ENCODE peak calls at places on chromosomes 11 and 22, in eight cellular contexts. U is right cardiac atrium; L is CD4-positive, alpha-beta T cell; T is IMR-90; S is cardiac muscle cell; R is brain microvascular endothelial cell; Q is prostate gland; I is heart right ventricle. M is an unnamed sample.

GRCh38 chr11:8707541-8708270 is 25.1 kb downstream of the RPL27A start:
- DNase-seq in R (no peak), Q (peak; percentile 92), U (peak; percentile 83), I (peak; percentile 79), L (no peak), S (no peak), T (no peak), M (no peak)

GRCh38 chr22:39900306-39901227 is at the start of gene GRAP2:
- DNase-seq in T (no peak), R (no peak), U (no peak), Q (no peak), L (peak; percentile 63), S (no peak), I (no peak), M (no peak)

GRCh38 chr11:117042689-117043088 is 55.5 kb downstream of the SIK3 start:
- DNase-seq in R (no peak), Q (no peak), L (no peak), I (no peak), U (no peak), S (no peak), T (no peak), M (no peak)

GRCh38 chr11:118168751-118169150 is 7.7 kb downstream of the SCN2B start:
- DNase-seq in T (no peak), Q (no peak), U (no peak), R (no peak), S (no peak), L (no peak), I (no peak), M (no peak)

GRCh38 chr11:15558513-15559181 is 443.9 kb downstream of the INSC start:
- DNase-seq in L (no peak), Q (no peak), R (no peak), S (no peak), U (no peak), I (no peak), T (no peak), M (no peak)

GRCh38 chr22:39721456-39722325 is 151.1 kb downstream of the CACNA1I start:
- DNase-seq in T (no peak), Q (no peak), R (no peak), I (no peak), S (no peak), U (no peak), L (no peak), M (no peak)

GRCh38 chr22:39216143-39216490 is 28.7 kb downstream of the PDGFB start:
- DNase-seq in S (no peak), T (no peak), R (no peak), Q (no peak), I (no peak), L (no peak), U (no peak), M (no peak)

GRCh38 chr11:81394324-81394723 is 1339.3 kb downstream of the FAM181B start:
- DNase-seq in R (no peak), S (no peak), I (no peak), L (no peak), Q (no peak), T (no peak), U (no peak), M (no peak)

DNA sequence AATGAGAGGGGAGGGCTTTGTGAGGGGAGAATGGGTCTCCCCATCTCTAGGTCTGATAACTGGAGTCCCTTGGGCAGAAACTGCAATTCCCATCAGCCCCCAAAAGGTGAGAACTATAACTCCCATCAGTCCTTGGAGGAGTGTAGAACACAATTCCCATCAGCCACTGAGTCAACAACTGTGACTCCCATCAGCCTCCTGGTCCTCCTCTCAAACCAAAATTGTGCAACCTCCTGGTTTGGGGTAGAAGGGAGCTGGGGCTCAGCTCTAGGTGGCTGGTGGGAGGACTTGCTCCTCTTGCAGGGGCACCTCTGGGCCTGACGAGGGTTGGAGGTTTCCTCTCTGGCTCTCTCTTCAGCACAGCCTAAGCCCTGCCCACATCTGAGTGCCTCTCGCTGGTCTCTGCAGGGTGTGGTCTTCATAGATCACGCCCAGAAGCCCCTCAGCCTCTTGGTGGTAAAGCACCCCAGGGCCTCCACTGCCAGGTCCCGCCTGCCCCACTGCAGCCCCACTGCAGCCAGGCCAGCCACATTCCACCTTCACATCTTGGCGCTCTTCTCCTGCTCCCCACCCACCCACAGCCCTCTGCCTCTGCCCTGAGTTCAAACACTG is 18.5 kb downstream of the SLC22A12 start:
- DNase-seq in Q (no peak), I (peak; percentile 1), U (peak; percentile 23), L (no peak), T (no peak), S (no peak), R (no peak), M (no peak)
- H3K27ac ChIP-seq in Q (no peak overlapping the region), I (no peak overlapping the region), U (no peak overlapping the region), L (no peak overlapping the region), T (no peak overlapping the region), S (no peak overlapping the region), R (no peak overlapping the region), M (no peak overlapping the region)

GRCh38 chr11:120330045-120330444 is 4.9 kb downstream of the TLCD5 start:
- DNase-seq in I (no peak), R (no peak), Q (no peak), U (no peak), L (no peak), T (no peak), S (no peak), M (no peak)

GRCh38 chr11:120332822-120333716 is 3.1 kb upstream of the ARHGEF12 start:
- DNase-seq in S (no peak), I (no peak), R (no peak), L (no peak), Q (no peak), U (no peak), T (no peak), M (peak; percentile 4)

GRCh38 chr11:120329556-120329955 is 4.5 kb downstream of the TLCD5 start:
- DNase-seq in U (no peak), S (no peak), Q (no peak), I (no peak), R (no peak), T (no peak), L (no peak), M (no peak)

GRCh38 chr11:120333801-120334200 is 2.4 kb upstream of the ARHGEF12 start:
- DNase-seq in T (no peak), R (no peak), I (no peak), S (no peak), L (no peak), U (no peak), Q (no peak), M (no peak)

DNA sequence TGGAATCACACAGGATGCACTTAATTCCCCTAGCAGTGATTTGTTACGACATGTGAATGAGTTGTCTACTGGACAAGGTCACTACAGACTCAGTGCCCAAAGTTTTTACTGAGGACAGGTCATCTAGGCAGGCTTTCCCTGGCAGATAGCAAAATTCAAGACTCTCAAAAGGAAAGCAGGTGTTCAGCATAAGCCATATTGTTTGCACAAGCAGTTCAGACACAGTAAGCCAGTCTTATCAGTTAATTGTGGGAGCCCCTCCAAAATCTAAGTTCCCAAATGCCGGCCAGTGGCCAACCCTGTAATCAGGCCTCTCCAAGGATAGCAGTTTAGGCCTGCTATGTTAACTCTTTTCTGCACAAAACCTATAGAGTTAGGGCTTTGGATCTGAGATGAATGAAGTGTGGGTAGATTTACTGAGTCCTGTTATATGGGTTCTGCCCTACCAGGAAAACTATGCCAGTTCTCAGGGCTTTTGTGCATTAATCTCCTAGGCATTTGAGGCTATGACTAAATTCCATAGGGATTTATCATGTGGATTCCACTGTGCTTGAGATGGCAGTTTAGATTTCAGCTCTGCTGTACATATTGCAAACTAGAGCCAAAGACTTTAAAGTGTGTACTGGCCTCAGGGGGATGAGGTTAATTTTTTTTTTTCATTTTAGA is 4.8 kb upstream of the ARHGEF12 start:
- DNase-seq in L (no peak), S (no peak), U (peak; percentile 75), T (peak; percentile 91), Q (no peak), R (peak; percentile 66), I (peak; percentile 35), M (no peak)
- H3K27ac ChIP-seq in L (no peak overlapping the region), S (peak overlapping the region; percentile 65), U (peak overlapping the region; percentile 48), T (peak overlapping the region; percentile 80), Q (no peak overlapping the region), R (peak overlapping the region; percentile 77), I (peak overlapping the region; percentile 100), M (no peak overlapping the region)

GRCh38 chr22:17869285-17870096 is 95.2 kb upstream of the BID start:
- DNase-seq in T (no peak), I (no peak), S (no peak), L (no peak), Q (no peak), U (peak; percentile 7), R (no peak), M (no peak)

GRCh38 chr22:17871726-17872458 is 97.6 kb upstream of the BID start:
- DNase-seq in Q (no peak), L (no peak), S (no peak), R (no peak), I (peak; percentile 59), T (no peak), U (peak; percentile 66), M (peak; percentile 87)

GRCh38 chr22:17872491-17872890 is 98.2 kb upstream of the BID start:
- DNase-seq in R (no peak), S (no peak), T (peak; percentile 11), U (no peak), I (no peak), Q (no peak), L (no peak), M (no peak)

GRCh38 chr22:17868771-17869170 is 94.5 kb upstream of the BID start:
- DNase-seq in L (no peak), U (peak; percentile 13), I (no peak), S (no peak), R (no peak), Q (no peak), T (no peak), M (no peak)

GRCh38 chr22:17870408-17870807 is 96.1 kb upstream of the BID start:
- DNase-seq in Q (no peak), R (no peak), S (no peak), I (no peak), L (no peak), U (peak; percentile 16), T (no peak), M (no peak)
- H3K27ac ChIP-seq in Q (no peak overlapping the region), R (no peak overlapping the region), S (peak overlapping the region; percentile 69), I (no peak overlapping the region), L (no peak overlapping the region), U (no peak overlapping the region), T (no peak overlapping the region), M (peak overlapping the region; percentile 23)

GRCh38 chr11:48040830-48041444 is 60.6 kb downstream of the PTPRJ start:
- DNase-seq in S (no peak), U (no peak), L (no peak), R (no peak), T (no peak), Q (no peak), I (no peak), M (no peak)
- H3K27ac ChIP-seq in S (no peak overlapping the region), U (no peak overlapping the region), L (no peak overlapping the region), R (no peak overlapping the region), T (no peak overlapping the region), Q (peak overlapping the region; percentile 77), I (no peak overlapping the region), M (peak overlapping the region; percentile 75)

GRCh38 chr11:56876621-56877312 is 111.9 kb upstream of the OR5AK2 start:
- DNase-seq in S (no peak), I (no peak), Q (no peak), U (peak; percentile 30), R (peak; percentile 26), T (peak; percentile 1), L (no peak), M (no peak)
- H3K27ac ChIP-seq in S (no peak overlapping the region), I (peak overlapping the region; percentile 49), Q (no peak overlapping the region), U (no peak overlapping the region), R (no peak overlapping the region), T (no peak overlapping the region), L (no peak overlapping the region), M (no peak overlapping the region)